ENCODE peak calls at places on chromosomes 5 and 9, in eight cellular contexts. N, A, K, X, W, M, L and E are unnamed samples.

GRCh38 chr9:125747053-125747764 is at the start of gene PBX3:
- DNase-seq in X (no peak), M (peak; percentile 59), W (peak; percentile 25), K (peak; percentile 25), L (peak; percentile 9), A (peak; percentile 78), N (no peak), E (no peak)

GRCh38 chr5:765948-766631 is 18.4 kb downstream of the ZDHHC11B start:
- DNase-seq in N (no peak), L (no peak), A (no peak), X (no peak), M (no peak), K (no peak), W (no peak), E (no peak)

GRCh38 chr5:132455614-132456115 is 34.9 kb downstream of the IRF1 start:
- DNase-seq in N (no peak), A (no peak), W (no peak), M (no peak), X (no peak), K (no peak), L (no peak), E (no peak)

GRCh38 chr5:11415751-11416150 is 488.5 kb downstream of the CTNND2 start:
- DNase-seq in L (no peak), K (no peak), M (no peak), A (no peak), X (no peak), W (no peak), N (no peak), E (no peak)

GRCh38 chr5:94094793-94095441 is 353.5 kb upstream of the POU5F2 start:
- DNase-seq in X (no peak), A (no peak), M (no peak), K (no peak), W (no peak), N (no peak), L (no peak), E (no peak)

GRCh38 chr5:15598294-15598902 is 98.4 kb downstream of the FBXL7 start:
- DNase-seq in A (no peak), K (no peak), X (no peak), N (no peak), W (peak; percentile 29), L (peak; percentile 18), M (peak; percentile 28), E (no peak)

GRCh38 chr9:97766092-97766491 is 69.0 kb upstream of the XPA start:
- DNase-seq in X (no peak), N (peak; percentile 6), K (no peak), A (no peak), L (peak; percentile 92), M (no peak), W (no peak), E (no peak)

GRCh38 chr5:30156156-30156555 is 1037.3 kb upstream of the CDH6 start:
- DNase-seq in A (no peak), X (no peak), N (no peak), L (no peak), W (no peak), K (no peak), M (no peak), E (no peak)

GRCh38 chr9:64128572-64128971 is 1156.4 kb downstream of the FOXD4L5 start:
- DNase-seq in W (no peak), K (no peak), M (no peak), N (no peak), L (no peak), X (no peak), A (no peak), E (no peak)

GRCh38 chr5:67620386-67621039 is 423.9 kb upstream of the CD180 start:
- DNase-seq in N (no peak), X (no peak), L (no peak), K (no peak), M (no peak), A (no peak), W (no peak), E (no peak)

GRCh38 chr5:83553000-83553486 is 81.5 kb downstream of the VCAN start:
- DNase-seq in X (no peak), K (no peak), M (no peak), N (no peak), W (peak; percentile 99), A (no peak), L (no peak), E (peak; percentile 55)

GRCh38 chr5:154092356-154092755 is 53.6 kb downstream of the MFAP3 start:
- DNase-seq in N (peak; percentile 24), A (no peak), W (peak; percentile 34), K (no peak), L (peak; percentile 45), M (no peak), X (no peak), E (no peak)

GRCh38 chr9:98861881-98862501 is 54.5 kb downstream of the GALNT12 start:
- DNase-seq in A (no peak), K (no peak), N (peak; percentile 65), X (no peak), M (no peak), W (peak; percentile 81), L (peak; percentile 95), E (peak; percentile 83)

GRCh38 chr5:124677999-124678385 is 68.4 kb downstream of the ZNF608 start:
- DNase-seq in K (no peak), X (no peak), M (no peak), N (no peak), A (no peak), W (no peak), L (no peak), E (no peak)

DNA sequence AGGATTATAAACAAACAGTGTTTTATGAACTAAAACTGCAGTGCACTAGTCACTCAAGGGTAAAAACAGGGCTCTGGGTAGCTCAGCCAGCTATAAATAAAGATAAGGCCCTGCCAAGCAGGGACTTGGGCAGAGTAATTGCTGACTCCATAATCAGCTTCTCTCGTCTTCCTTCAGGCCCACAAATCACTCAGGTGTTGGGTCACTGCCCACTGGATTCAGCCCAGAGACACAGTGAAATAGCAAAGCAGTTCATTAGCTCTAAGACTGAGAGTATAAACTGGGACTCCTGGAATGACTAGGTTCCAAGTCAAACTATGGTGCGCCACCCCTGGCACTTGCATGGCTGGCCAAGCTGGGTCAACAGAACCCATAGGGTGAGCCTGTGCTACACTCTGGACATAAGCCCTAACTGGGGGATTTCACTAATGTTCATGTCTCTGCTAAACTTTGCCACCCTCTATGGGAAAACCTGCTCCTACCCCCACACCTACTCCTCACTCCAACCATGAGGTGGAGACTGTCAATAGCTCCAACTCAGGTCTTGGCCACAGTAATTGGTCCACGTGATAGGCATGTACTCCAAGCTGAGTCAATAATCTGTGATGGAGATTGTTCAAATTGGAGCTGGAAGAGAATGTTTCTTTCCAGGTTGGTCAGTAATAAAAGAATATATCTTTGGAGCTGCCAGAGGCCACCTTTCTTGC is 158.5 kb downstream of the SLIT3 start:
- DNase-seq in M (no peak), X (no peak), L (no peak), A (no peak), N (no peak), W (peak; percentile 90), K (no peak), E (no peak)
- TF ChIP-seq CTCF in M (no peak), X (no peak), L (no peak), A (no peak), N (no peak), W (peak; percentile 5), K (no peak), E (no peak)

GRCh38 chr9:38176256-38176655 is 107.2 kb upstream of the SHB start:
- DNase-seq in A (no peak), M (no peak), K (no peak), X (no peak), W (no peak), N (no peak), L (no peak), E (no peak)

GRCh38 chr9:38178282-38178681 is 109.3 kb upstream of the SHB start:
- DNase-seq in X (no peak), K (no peak), N (no peak), L (no peak), A (no peak), M (no peak), W (no peak), E (no peak)

GRCh38 chr9:38177680-38178079 is 108.7 kb upstream of the SHB start:
- DNase-seq in K (no peak), X (no peak), W (no peak), N (no peak), A (no peak), L (no peak), M (no peak), E (no peak)

GRCh38 chr9:38172601-38173000 is 103.6 kb upstream of the SHB start:
- DNase-seq in M (no peak), X (peak; percentile 17), K (no peak), L (no peak), A (no peak), N (no peak), W (no peak), E (no peak)

GRCh38 chr9:38175423-38175822 is 106.4 kb upstream of the SHB start:
- DNase-seq in K (no peak), X (no peak), M (no peak), W (no peak), L (no peak), A (no peak), N (no peak), E (no peak)
- TF ChIP-seq CTCF in K (no peak), X (no peak), M (no peak), W (no peak), L (no peak), A (no peak), N (no peak), E (no peak)

GRCh38 chr5:89034588-89034987 is 151.6 kb upstream of the MEF2C start:
- DNase-seq in X (no peak), M (no peak), L (peak; percentile 2), N (peak; percentile 39), K (no peak), W (peak; percentile 27), A (no peak), E (no peak)
- TF ChIP-seq CTCF in X (no peak), M (no peak), L (no peak), N (no peak), K (no peak), W (no peak), A (no peak), E (no peak)

GRCh38 chr5:90386099-90386710 is 23.4 kb downstream of the CETN3 start:
- DNase-seq in L (no peak), K (no peak), N (no peak), W (peak; percentile 41), X (no peak), A (no peak), M (no peak), E (no peak)
- TF ChIP-seq CTCF in L (peak; percentile 83), K (peak; percentile 65), N (peak; percentile 39), W (peak; percentile 64), X (peak; percentile 25), A (no peak), M (peak; percentile 96), E (peak; percentile 55)

GRCh38 chr5:128667148-128667547 is 129.1 kb upstream of the FBN2 start:
- DNase-seq in K (no peak), W (no peak), M (no peak), A (no peak), L (no peak), X (no peak), N (no peak), E (no peak)
- TF ChIP-seq CTCF in K (no peak), W (no peak), M (no peak), A (no peak), L (peak; percentile 48), X (peak; percentile 45), N (peak; percentile 14), E (no peak)

GRCh38 chr9:124312290-124313265 is 54.8 kb downstream of the NEK6 start:
- DNase-seq in X (no peak), M (no peak), A (no peak), K (no peak), W (no peak), N (no peak), L (no peak), E (no peak)
- TF ChIP-seq CTCF in X (peak; percentile 67), M (no peak), A (no peak), K (no peak), W (peak; percentile 14), N (peak; percentile 36), L (peak; percentile 34), E (no peak)